ENCODE peak calls at places on chromosomes 1 and 21, in six cellular contexts. One of them, this sample, is unnamed.

GRCh38 chr1:180027949-180028445 is 73.4 kb downstream of the CEP350 start:
- DNase-seq in left lung: no peak
- DNase-seq in lung: no peak
- DNase-seq in CD4-positive, alpha-beta T cell: no peak
- DNase-seq in body of pancreas: no peak
- DNase-seq in AG04450: peak
- DNase-seq in this sample: no peak

GRCh38 chr1:91075233-91076135 is 53.6 kb upstream of the ZNF644 start:
- DNase-seq in left lung: no peak
- DNase-seq in lung: no peak
- DNase-seq in body of pancreas: no peak
- DNase-seq in CD4-positive, alpha-beta T cell: no peak
- DNase-seq in AG04450: no peak
- DNase-seq in this sample: no peak

GRCh38 chr1:159250817-159251216 is 46.1 kb downstream of the ACKR1 start:
- DNase-seq in body of pancreas: no peak
- DNase-seq in AG04450: no peak
- DNase-seq in lung: no peak
- DNase-seq in left lung: no peak
- DNase-seq in CD4-positive, alpha-beta T cell: no peak
- DNase-seq in this sample: no peak

GRCh38 chr1:176541663-176542062 is 78.7 kb downstream of the PAPPA2 start:
- DNase-seq in AG04450: no peak
- DNase-seq in CD4-positive, alpha-beta T cell: no peak
- DNase-seq in lung: no peak
- DNase-seq in body of pancreas: no peak
- DNase-seq in left lung: no peak
- DNase-seq in this sample: no peak

GRCh38 chr1:196910208-196910607 is 22.4 kb downstream of the CFHR4 start:
- DNase-seq in body of pancreas: no peak
- DNase-seq in AG04450: no peak
- DNase-seq in CD4-positive, alpha-beta T cell: no peak
- DNase-seq in left lung: no peak
- DNase-seq in lung: no peak
- DNase-seq in this sample: no peak

GRCh38 chr1:9275567-9276034 is 17.1 kb upstream of the SPSB1 start:
- DNase-seq in CD4-positive, alpha-beta T cell: peak
- DNase-seq in AG04450: no peak
- DNase-seq in body of pancreas: no peak
- DNase-seq in lung: peak
- DNase-seq in left lung: peak
- DNase-seq in this sample: no peak

GRCh38 chr1:19679691-19680090 is 15.0 kb downstream of the HTR6 start:
- DNase-seq in AG04450: no peak
- DNase-seq in CD4-positive, alpha-beta T cell: no peak
- DNase-seq in body of pancreas: no peak
- DNase-seq in lung: no peak
- DNase-seq in left lung: no peak
- DNase-seq in this sample: no peak

GRCh38 chr1:82704393-82704792 is 903.7 kb downstream of the ADGRL2 start:
- DNase-seq in left lung: no peak
- DNase-seq in CD4-positive, alpha-beta T cell: no peak
- DNase-seq in lung: no peak
- DNase-seq in body of pancreas: no peak
- DNase-seq in AG04450: no peak
- DNase-seq in this sample: no peak

GRCh38 chr1:52919051-52919719 is 2.4 kb downstream of the ECHDC2 start:
- DNase-seq in left lung: no peak
- DNase-seq in body of pancreas: no peak
- DNase-seq in lung: no peak
- DNase-seq in CD4-positive, alpha-beta T cell: no peak
- DNase-seq in AG04450: no peak
- DNase-seq in this sample: no peak

GRCh38 chr1:224959656-224960055 is 30.2 kb downstream of the DNAH14 start:
- DNase-seq in body of pancreas: no peak
- DNase-seq in left lung: no peak
- DNase-seq in lung: no peak
- DNase-seq in CD4-positive, alpha-beta T cell: no peak
- DNase-seq in AG04450: no peak
- DNase-seq in this sample: no peak

GRCh38 chr1:9320520-9321479 is 28.1 kb downstream of the SPSB1 start:
- DNase-seq in left lung: no peak
- DNase-seq in AG04450: peak
- DNase-seq in lung: no peak
- DNase-seq in body of pancreas: no peak
- DNase-seq in CD4-positive, alpha-beta T cell: no peak
- DNase-seq in this sample: no peak

GRCh38 chr1:66231162-66232077 is 302.5 kb upstream of the SGIP1 start:
- DNase-seq in left lung: no peak
- DNase-seq in body of pancreas: no peak
- DNase-seq in AG04450: no peak
- DNase-seq in CD4-positive, alpha-beta T cell: no peak
- DNase-seq in lung: no peak
- DNase-seq in this sample: no peak

GRCh38 chr1:209383907-209384709 is 199.4 kb upstream of the CAMK1G start:
- DNase-seq in left lung: no peak
- DNase-seq in body of pancreas: no peak
- DNase-seq in lung: no peak
- DNase-seq in AG04450: no peak
- DNase-seq in CD4-positive, alpha-beta T cell: no peak
- DNase-seq in this sample: no peak

GRCh38 chr1:241532173-241532553 is at the start of gene KMO:
- DNase-seq in left lung: no peak
- DNase-seq in CD4-positive, alpha-beta T cell: no peak
- DNase-seq in AG04450: no peak
- DNase-seq in body of pancreas: no peak
- DNase-seq in lung: no peak
- DNase-seq in this sample: no peak

GRCh38 chr1:34879230-34879629 is 19.7 kb upstream of the SMIM12 start:
- DNase-seq in body of pancreas: no peak
- DNase-seq in AG04450: no peak
- DNase-seq in CD4-positive, alpha-beta T cell: no peak
- DNase-seq in left lung: no peak
- DNase-seq in lung: no peak
- DNase-seq in this sample: no peak

GRCh38 chr21:15999741-16000140 is 270.0 kb downstream of the USP25 start:
- DNase-seq in lung: no peak
- DNase-seq in left lung: no peak
- DNase-seq in AG04450: no peak
- DNase-seq in body of pancreas: no peak
- DNase-seq in CD4-positive, alpha-beta T cell: no peak
- DNase-seq in this sample: no peak

GRCh38 chr1:43243299-43243698 is 26.5 kb upstream of the TMEM125 start:
- DNase-seq in CD4-positive, alpha-beta T cell: no peak
- DNase-seq in AG04450: no peak
- DNase-seq in left lung: no peak
- DNase-seq in lung: no peak
- DNase-seq in body of pancreas: peak
- DNase-seq in this sample: no peak

GRCh38 chr21:39451332-39452206 is at the start of gene SH3BGR:
- DNase-seq in lung: peak
- DNase-seq in AG04450: no peak
- DNase-seq in CD4-positive, alpha-beta T cell: no peak
- DNase-seq in body of pancreas: peak
- DNase-seq in left lung: peak
- DNase-seq in this sample: no peak

GRCh38 chr1:201562257-201562656 is 23.3 kb downstream of the NAV1 start:
- DNase-seq in CD4-positive, alpha-beta T cell: no peak
- DNase-seq in left lung: no peak
- DNase-seq in AG04450: peak
- DNase-seq in body of pancreas: no peak
- DNase-seq in lung: no peak
- DNase-seq in this sample: no peak

GRCh38 chr1:20732071-20732587 is 374 bp downstream of the SH2D5 start:
- DNase-seq in AG04450: peak
- DNase-seq in CD4-positive, alpha-beta T cell: peak
- DNase-seq in lung: no peak
- DNase-seq in left lung: no peak
- DNase-seq in body of pancreas: peak
- DNase-seq in this sample: peak

GRCh38 chr1:47569681-47570470 is 132.0 kb downstream of the FOXD2 start:
- DNase-seq in body of pancreas: peak
- DNase-seq in left lung: peak
- DNase-seq in AG04450: peak
- DNase-seq in lung: peak
- DNase-seq in CD4-positive, alpha-beta T cell: no peak
- DNase-seq in this sample: no peak

GRCh38 chr1:209455133-209455532 is 128.4 kb upstream of the CAMK1G start:
- DNase-seq in CD4-positive, alpha-beta T cell: no peak
- DNase-seq in AG04450: no peak
- DNase-seq in body of pancreas: no peak
- DNase-seq in lung: no peak
- DNase-seq in left lung: no peak
- DNase-seq in this sample: no peak

GRCh38 chr1:211750599-211750998 is 75.2 kb upstream of the NEK2 start:
- DNase-seq in AG04450: no peak
- DNase-seq in CD4-positive, alpha-beta T cell: no peak
- DNase-seq in left lung: no peak
- DNase-seq in lung: no peak
- DNase-seq in body of pancreas: no peak
- DNase-seq in this sample: no peak

GRCh38 chr1:211752317-211752716 is 76.9 kb upstream of the NEK2 start:
- DNase-seq in lung: no peak
- DNase-seq in CD4-positive, alpha-beta T cell: no peak
- DNase-seq in body of pancreas: no peak
- DNase-seq in left lung: no peak
- DNase-seq in AG04450: no peak
- DNase-seq in this sample: no peak

GRCh38 chr1:211753649-211754251 is 76.8 kb downstream of the LPGAT1 start:
- DNase-seq in left lung: no peak
- DNase-seq in body of pancreas: no peak
- DNase-seq in lung: no peak
- DNase-seq in AG04450: no peak
- DNase-seq in CD4-positive, alpha-beta T cell: no peak
- DNase-seq in this sample: no peak

GRCh38 chr1:211751438-211751837 is 76.0 kb upstream of the NEK2 start:
- DNase-seq in lung: no peak
- DNase-seq in CD4-positive, alpha-beta T cell: no peak
- DNase-seq in body of pancreas: no peak
- DNase-seq in left lung: no peak
- DNase-seq in AG04450: no peak
- DNase-seq in this sample: no peak

DNA sequence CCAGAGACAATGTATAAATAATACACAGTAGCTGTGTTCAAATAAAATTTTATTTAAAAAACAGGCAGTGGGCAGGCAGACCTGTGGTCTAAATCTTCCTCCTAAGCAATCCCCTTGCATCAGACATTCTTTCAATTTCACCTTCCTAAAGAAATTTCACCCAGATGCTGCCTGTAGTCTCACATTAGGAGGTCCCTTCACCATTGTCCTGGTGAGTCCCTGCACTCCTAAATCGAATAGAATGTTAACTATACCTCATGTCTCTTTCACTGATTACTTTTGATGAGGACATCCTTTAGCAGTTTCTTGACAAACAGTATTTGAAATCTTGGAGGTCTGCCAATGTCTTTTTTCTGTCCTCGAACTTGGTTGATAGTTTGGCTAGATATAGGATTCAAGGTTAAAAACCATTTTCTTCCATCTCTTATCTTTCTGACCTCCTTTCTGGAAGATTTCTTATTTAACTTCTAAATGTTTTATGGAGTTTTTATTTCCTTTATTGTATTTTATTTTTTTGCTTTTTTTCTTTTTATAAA is 77.5 kb downstream of the LPGAT1 start:
- DNase-seq in AG04450: no peak
- DNase-seq in lung: no peak
- DNase-seq in left lung: no peak
- DNase-seq in body of pancreas: no peak
- DNase-seq in CD4-positive, alpha-beta T cell: no peak
- DNase-seq in this sample: no peak
- H3K27ac ChIP-seq in AG04450: no peak
- H3K27ac ChIP-seq in lung: no peak
- H3K27ac ChIP-seq in left lung: no peak
- H3K27ac ChIP-seq in body of pancreas: no peak
- H3K27ac ChIP-seq in CD4-positive, alpha-beta T cell: no peak
- H3K27ac ChIP-seq in this sample: peak

DNA sequence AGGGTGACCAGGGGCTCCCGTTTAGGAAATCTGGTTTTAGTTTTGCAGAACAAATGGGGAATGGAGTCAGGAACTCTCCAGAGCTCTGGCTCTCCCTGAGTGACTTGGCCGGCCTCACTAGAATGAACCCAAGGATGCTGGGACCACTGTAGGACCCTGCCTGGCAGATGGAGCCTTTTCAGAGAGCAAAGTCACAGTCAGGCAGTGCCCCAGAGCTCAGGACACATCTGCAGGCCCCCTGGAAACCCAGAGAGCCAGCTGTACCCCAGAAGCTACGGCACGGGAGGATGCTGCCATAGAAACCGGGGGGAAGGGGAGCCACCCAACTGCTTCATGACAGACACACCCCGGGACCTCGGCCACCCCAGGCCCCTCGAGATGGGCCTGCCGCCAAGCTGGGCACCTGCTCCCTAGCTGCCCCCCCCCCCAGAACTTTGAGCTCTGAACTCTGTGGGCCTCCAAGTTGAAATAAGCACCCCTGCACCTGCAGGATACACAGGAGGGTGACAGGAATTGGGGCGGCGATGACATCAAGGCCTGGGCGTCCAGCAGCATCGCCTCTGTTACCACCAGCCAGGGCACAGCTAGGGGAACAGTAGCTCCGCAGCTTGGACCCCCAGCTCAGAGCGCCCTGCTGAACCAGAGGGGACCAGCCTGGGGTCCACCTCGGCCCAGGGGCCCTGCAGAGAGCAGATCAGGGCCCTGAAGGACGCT is 91.8 kb upstream of the VAMP3 start:
- DNase-seq in AG04450: no peak
- DNase-seq in body of pancreas: no peak
- DNase-seq in left lung: no peak
- DNase-seq in CD4-positive, alpha-beta T cell: no peak
- DNase-seq in lung: no peak
- DNase-seq in this sample: no peak
- H3K27ac ChIP-seq in AG04450: no peak
- H3K27ac ChIP-seq in body of pancreas: no peak
- H3K27ac ChIP-seq in left lung: no peak
- H3K27ac ChIP-seq in CD4-positive, alpha-beta T cell: no peak
- H3K27ac ChIP-seq in lung: no peak
- H3K27ac ChIP-seq in this sample: peak

DNA sequence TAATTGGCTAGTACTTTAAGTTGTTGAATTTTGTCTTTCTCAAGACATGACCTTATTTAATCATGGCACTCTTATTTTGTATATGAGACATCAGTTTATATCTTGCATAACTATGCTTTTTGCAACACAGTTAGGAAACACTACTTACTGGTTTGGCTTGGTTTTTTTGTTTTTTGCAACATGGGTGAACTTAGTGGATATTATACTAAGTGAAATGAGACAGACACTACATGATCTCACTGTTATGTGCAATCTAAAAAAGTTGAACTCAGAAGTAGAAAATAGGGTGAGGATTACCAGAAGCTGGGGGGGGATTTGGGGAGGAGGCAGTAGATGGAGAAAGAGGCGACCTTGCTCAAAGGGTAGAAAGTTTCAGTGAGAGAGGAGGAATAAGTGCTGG is 132.1 kb downstream of the PLA2G4A start:
- DNase-seq in AG04450: no peak
- DNase-seq in lung: no peak
- DNase-seq in body of pancreas: no peak
- DNase-seq in left lung: no peak
- DNase-seq in CD4-positive, alpha-beta T cell: no peak
- DNase-seq in this sample: no peak
- H3K27ac ChIP-seq in AG04450: no peak
- H3K27ac ChIP-seq in lung: no peak
- H3K27ac ChIP-seq in body of pancreas: no peak
- H3K27ac ChIP-seq in left lung: no peak
- H3K27ac ChIP-seq in CD4-positive, alpha-beta T cell: no peak
- H3K27ac ChIP-seq in this sample: no peak

GRCh38 chr1:29124366-29125236 is 898 bp upstream of the TMEM200B start:
- DNase-seq in lung: peak
- DNase-seq in AG04450: peak
- DNase-seq in left lung: peak
- DNase-seq in CD4-positive, alpha-beta T cell: peak
- DNase-seq in body of pancreas: peak
- DNase-seq in this sample: no peak
- H3K27ac ChIP-seq in lung: peak
- H3K27ac ChIP-seq in AG04450: peak
- H3K27ac ChIP-seq in left lung: peak
- H3K27ac ChIP-seq in CD4-positive, alpha-beta T cell: no peak
- H3K27ac ChIP-seq in body of pancreas: no peak
- H3K27ac ChIP-seq in this sample: no peak